ENCODE peak calls at places on chromosomes 7 and 10, in five cellular contexts. I, Y, O, M and D are unnamed samples.

GRCh38 chr10:51048792-51049191 is 25.5 kb upstream of the PRKG1 start:
- DNase-seq in O (no peak), I (no peak), M (no peak), Y (no peak), D (no peak)

GRCh38 chr10:116877391-116877790 is 28.1 kb downstream of the ENO4 start:
- DNase-seq in M (no peak), I (no peak), Y (no peak), O (no peak), D (no peak)

GRCh38 chr10:88038268-88038667 is 174.8 kb downstream of the PTEN start:
- DNase-seq in M (no peak), O (no peak), Y (no peak), I (no peak), D (no peak)

GRCh38 chr7:65239707-65240352 is 133.8 kb upstream of the ZNF92 start:
- DNase-seq in Y (peak; percentile 75), M (peak; percentile 61), I (peak; percentile 81), O (no peak), D (peak; percentile 28)

GRCh38 chr7:151857412-151857811 is 19.5 kb downstream of the PRKAG2 start:
- DNase-seq in I (no peak), O (no peak), M (peak; percentile 17), Y (no peak), D (no peak)

GRCh38 chr7:20331231-20331880 is 656 bp downstream of the ITGB8 start:
- DNase-seq in O (no peak), I (peak; percentile 49), M (peak; percentile 62), Y (peak; percentile 67), D (peak; percentile 74)

GRCh38 chr10:81426722-81427121 is 448.3 kb upstream of the NRG3 start:
- DNase-seq in I (no peak), M (no peak), Y (no peak), O (no peak), D (no peak)

GRCh38 chr10:49594594-49594993 is 15.5 kb upstream of the SLC18A3 start:
- DNase-seq in I (peak; percentile 81), M (no peak), Y (peak; percentile 69), O (peak; percentile 19), D (peak; percentile 72)

GRCh38 chr7:13231216-13231615 is 543.8 kb downstream of the ARL4A start:
- DNase-seq in M (no peak), O (no peak), Y (peak; percentile 47), I (no peak), D (no peak)

GRCh38 chr10:71260622-71261325 is 48.4 kb downstream of the UNC5B start:
- DNase-seq in O (no peak), M (no peak), I (peak; percentile 64), Y (no peak), D (no peak)

GRCh38 chr7:25282194-25282593 is 53.9 kb upstream of the NPVF start:
- DNase-seq in M (no peak), Y (no peak), I (no peak), O (no peak), D (no peak)

GRCh38 chr10:94224656-94225055 is 138.1 kb downstream of the NOC3L start:
- DNase-seq in O (no peak), M (no peak), I (no peak), Y (no peak), D (no peak)

GRCh38 chr7:18939771-18940576 is 177.5 kb downstream of the TWIST1 start:
- DNase-seq in I (no peak), Y (no peak), M (no peak), O (no peak), D (no peak)

GRCh38 chr10:4013651-4014085 is 228.7 kb upstream of the KLF6 start:
- DNase-seq in M (no peak), O (no peak), Y (no peak), I (no peak), D (no peak)

GRCh38 chr10:12777840-12778585 is 223.5 kb downstream of the CCDC3 start:
- DNase-seq in Y (no peak), O (no peak), I (no peak), M (no peak), D (no peak)

GRCh38 chr10:32077896-32078295 is 21.7 kb upstream of the KIF5B start:
- DNase-seq in I (no peak), O (no peak), M (no peak), Y (peak; percentile 39), D (peak; percentile 50)

GRCh38 chr10:104614245-104614831 is 26.8 kb upstream of the SORCS3 start:
- DNase-seq in I (peak; percentile 70), O (peak; percentile 1), Y (peak; percentile 38), M (no peak), D (peak; percentile 62)

GRCh38 chr7:51789494-51789893 is 472.9 kb upstream of the COBL start:
- DNase-seq in M (no peak), O (no peak), I (peak; percentile 45), Y (no peak), D (peak; percentile 53)

GRCh38 chr7:130299909-130300308 is 6.9 kb downstream of the CPA4 start:
- DNase-seq in O (no peak), I (no peak), Y (no peak), M (no peak), D (peak; percentile 46)

GRCh38 chr7:107874605-107875446 is 16.2 kb upstream of the DLD start:
- DNase-seq in O (no peak), Y (no peak), M (no peak), I (peak; percentile 60), D (peak; percentile 90)